ENCODE peak calls at places on chromosomes 13 and 19, in five cellular contexts. I is testis, E is colonic mucosa, G is GM10248, W is RWPE1. U is an unnamed sample.

GRCh38 chr19:54532528-54532927 is 29.9 kb downstream of the LAIR2 start:
- DNase-seq in E (no peak), I (no peak), W (no peak), G (no peak), U (no peak)

GRCh38 chr19:43625918-43626579 is 6.6 kb upstream of the ZNF428 start:
- DNase-seq in G (peak), I (no peak), E (peak), W (peak), U (no peak)

GRCh38 chr19:18329035-18329376 is 6.1 kb upstream of the LSM4 start:
- DNase-seq in E (no peak), G (no peak), I (no peak), W (no peak), U (no peak)

GRCh38 chr13:21175656-21176194 is 627 bp downstream of the SKA3 start:
- DNase-seq in I (no peak), G (no peak), E (no peak), W (no peak), U (no peak)

GRCh38 chr13:35630551-35631275 is 154.2 kb upstream of the MAB21L1 start:
- DNase-seq in W (peak), I (peak), G (peak), E (no peak), U (no peak)

GRCh38 chr19:19482785-19483625 is 32.3 kb downstream of the TSSK6 start:
- DNase-seq in E (no peak), W (no peak), G (no peak), I (no peak), U (no peak)

GRCh38 chr19:17405250-17406038 is at the start of gene BST2:
- DNase-seq in I (peak), W (peak), E (peak), G (peak), U (peak)

GRCh38 chr13:18978447-18978846 is 203.2 kb downstream of the TUBA3C start:
- DNase-seq in I (peak), E (no peak), W (no peak), G (no peak), U (no peak)

GRCh38 chr13:113373811-113374485 is 10.0 kb upstream of the GRTP1 start:
- DNase-seq in E (no peak), G (no peak), W (no peak), I (no peak), U (no peak)

GRCh38 chr19:11203194-11204075 is 6.1 kb upstream of the KANK2 start:
- DNase-seq in G (peak), W (peak), I (peak), E (peak), U (peak)

GRCh38 chr19:39539165-39539518 is 819 bp downstream of the EID2 start:
- DNase-seq in I (no peak), W (peak), E (no peak), G (no peak), U (no peak)

GRCh38 chr13:28246891-28247290 is 108.5 kb downstream of the PAN3 start:
- DNase-seq in G (no peak), W (no peak), E (no peak), I (no peak), U (no peak)

GRCh38 chr19:867301-867793 is 7.9 kb downstream of the CFD start:
- DNase-seq in W (no peak), I (no peak), E (no peak), G (no peak), U (no peak)

GRCh38 chr13:100131863-100132574 is 43.1 kb downstream of the PCCA start:
- DNase-seq in E (no peak), I (no peak), W (peak), G (no peak), U (no peak)

GRCh38 chr13:46166947-46167610 is 14.9 kb downstream of the LCP1 start:
- DNase-seq in G (no peak), I (no peak), E (no peak), W (no peak), U (no peak)

GRCh38 chr19:42277821-42278809 is 9.1 kb downstream of the CIC start:
- DNase-seq in E (peak), G (no peak), W (peak), I (peak), U (no peak)

GRCh38 chr19:56071151-56071550 is 49.9 kb downstream of the ZNF787 start:
- DNase-seq in G (no peak), E (no peak), W (no peak), I (no peak), U (no peak)

GRCh38 chr13:63463782-63464610 is 2048.3 kb upstream of the PCDH20 start:
- DNase-seq in W (no peak), I (no peak), E (no peak), G (peak), U (no peak)

GRCh38 chr13:85806553-85807175 is 7.4 kb upstream of the SLITRK6 start:
- DNase-seq in W (peak), G (peak), I (no peak), E (no peak), U (no peak)

GRCh38 chr13:113852536-113853517 is 11.0 kb downstream of the GAS6 start:
- DNase-seq in E (peak), G (no peak), I (peak), W (no peak), U (no peak)

GRCh38 chr13:23160241-23161175 is 20.3 kb upstream of the SGCG start:
- DNase-seq in G (no peak), I (no peak), E (no peak), W (no peak), U (no peak)

GRCh38 chr13:83423361-83423760 is 458.9 kb downstream of the SLITRK1 start:
- DNase-seq in E (no peak), G (no peak), W (no peak), I (no peak), U (no peak)

DNA sequence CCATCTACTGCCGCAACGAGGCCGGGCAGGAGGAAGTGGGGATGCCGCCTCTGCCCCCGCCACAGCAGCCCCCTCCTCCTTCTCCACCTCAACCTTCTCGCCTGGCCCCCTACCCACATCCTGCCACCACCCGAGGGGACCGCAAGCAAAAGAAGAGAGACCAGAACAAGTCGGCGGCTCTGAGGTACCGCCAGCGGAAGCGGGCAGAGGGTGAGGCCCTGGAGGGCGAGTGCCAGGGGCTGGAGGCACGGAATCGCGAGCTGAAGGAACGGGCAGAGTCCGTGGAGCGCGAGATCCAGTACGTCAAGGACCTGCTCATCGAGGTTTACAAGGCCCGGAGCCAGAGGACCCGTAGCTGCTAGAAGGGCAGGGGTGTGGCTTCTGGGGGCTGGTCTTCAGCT is 3.4 kb upstream of the NUP62 start:
- DNase-seq in G (no peak), W (no peak), I (no peak), E (no peak), U (no peak)
- TF ChIP-seq CTCF in G (no peak), W (no peak), I (no peak), E (no peak), U (no peak)

DNA sequence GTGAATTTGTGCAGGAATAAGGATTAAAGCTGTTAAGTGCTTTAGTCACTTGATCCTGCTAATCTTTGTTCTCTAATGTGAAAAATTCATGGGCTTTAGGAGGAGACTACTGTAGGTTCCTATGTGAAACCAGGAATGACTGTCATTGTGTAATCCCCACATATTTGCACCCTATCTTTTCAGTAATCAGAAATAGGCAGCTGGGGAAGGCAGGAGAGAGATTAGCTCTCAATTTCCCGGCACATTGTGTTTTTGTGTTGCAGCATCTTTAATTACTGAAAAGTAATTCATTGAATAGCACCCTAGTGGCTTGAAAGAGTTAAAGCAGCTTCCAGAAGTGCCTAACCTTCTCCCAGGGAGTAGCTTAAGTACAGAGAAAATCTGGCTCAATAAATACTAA is 282.9 kb downstream of the OLFM4 start:
- DNase-seq in E (no peak), I (no peak), G (no peak), W (no peak), U (no peak)
- TF ChIP-seq CTCF in E (no peak), I (no peak), G (no peak), W (no peak), U (no peak)

GRCh38 chr13:53338760-53339159 is 310.1 kb downstream of the OLFM4 start:
- DNase-seq in I (no peak), E (no peak), G (no peak), W (no peak), U (no peak)
- TF ChIP-seq CTCF in I (peak), E (no peak), G (no peak), W (no peak), U (no peak)

GRCh38 chr13:65660696-65661095 is 1569.4 kb downstream of the PCDH9 start:
- DNase-seq in E (no peak), G (no peak), W (no peak), I (no peak), U (no peak)

GRCh38 chr13:65653548-65654078 is 1576.5 kb downstream of the PCDH9 start:
- DNase-seq in E (no peak), I (no peak), W (no peak), G (no peak), U (no peak)

DNA sequence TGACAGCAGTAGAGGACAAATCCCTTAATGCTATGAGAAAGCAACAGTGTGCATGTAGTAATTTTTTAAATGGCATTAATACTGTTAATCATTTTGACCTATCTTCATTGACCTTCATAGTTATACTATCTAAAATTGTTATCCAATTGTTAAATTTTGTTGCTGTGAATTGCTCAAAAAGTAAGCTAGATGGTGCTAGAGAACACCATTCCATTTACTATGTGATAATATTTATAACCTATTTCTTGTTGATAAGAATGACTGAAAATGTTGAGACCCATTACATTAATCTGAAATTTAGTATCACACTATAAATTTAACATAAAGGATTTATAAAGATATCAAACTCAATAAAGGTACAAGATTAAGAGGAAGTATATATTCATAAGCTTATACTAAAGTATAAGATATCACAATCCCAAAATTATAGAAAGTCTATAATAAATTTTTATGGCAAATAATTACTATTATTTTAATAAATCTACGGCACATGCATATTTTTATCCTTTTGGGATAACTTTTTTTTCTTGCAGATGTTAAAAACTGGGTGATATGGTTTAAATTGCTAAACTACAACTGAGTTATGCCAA is 1573.3 kb downstream of the PCDH9 start:
- DNase-seq in E (no peak), I (no peak), W (peak), G (no peak), U (no peak)
- TF ChIP-seq CTCF in E (peak), I (peak), W (peak), G (peak), U (no peak)

GRCh38 chr13:87280139-87280538 is 391.0 kb upstream of the SLITRK5 start:
- DNase-seq in I (no peak), G (no peak), E (no peak), W (no peak), U (no peak)
- TF ChIP-seq CTCF in I (no peak), G (no peak), E (no peak), W (no peak), U (no peak)

GRCh38 chr19:3591876-3592613 is 6.8 kb downstream of the GIPC3 start:
- DNase-seq in G (no peak), I (peak), E (no peak), W (no peak), U (no peak)

GRCh38 chr19:3590991-3591659 is 5.8 kb downstream of the GIPC3 start:
- DNase-seq in G (no peak), E (no peak), W (no peak), I (no peak), U (no peak)

GRCh38 chr19:3595521-3596061 is 10.3 kb downstream of the GIPC3 start:
- DNase-seq in G (no peak), I (no peak), W (no peak), E (no peak), U (no peak)

GRCh38 chr19:3589949-3590348 is 4.7 kb downstream of the GIPC3 start:
- DNase-seq in I (no peak), E (no peak), W (no peak), G (no peak), U (no peak)

GRCh38 chr19:3593156-3593555 is 7.9 kb downstream of the GIPC3 start:
- DNase-seq in I (no peak), G (no peak), E (no peak), W (no peak), U (no peak)
- TF ChIP-seq CTCF in I (no peak), G (no peak), E (no peak), W (no peak), U (no peak)

GRCh38 chr13:43146400-43146799 is 123.0 kb downstream of the DNAJC15 start:
- DNase-seq in I (no peak), E (no peak), W (no peak), G (no peak), U (no peak)
- TF ChIP-seq CTCF in I (no peak), E (no peak), W (no peak), G (no peak), U (no peak)

DNA sequence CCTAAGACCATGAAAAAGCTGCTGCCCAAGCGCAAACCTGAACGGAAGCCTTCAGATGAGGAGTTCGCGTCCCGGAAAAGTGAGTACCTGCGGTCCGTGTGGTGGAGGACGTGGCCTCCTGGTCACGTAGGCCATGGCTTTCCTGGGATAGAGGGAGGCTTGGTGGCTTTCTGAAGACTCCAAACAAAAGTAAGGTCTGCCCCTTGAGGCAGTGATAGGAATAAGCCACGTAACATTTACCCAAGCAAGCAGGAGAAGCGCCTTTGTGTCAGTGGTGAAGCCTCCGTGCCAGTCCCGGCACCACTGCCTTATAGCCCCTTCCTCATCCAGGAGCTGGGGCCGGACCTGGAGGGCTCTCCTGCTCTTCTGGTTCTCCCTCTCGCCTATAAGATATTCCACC is 34.3 kb upstream of the TEX29 start:
- DNase-seq in I (no peak), G (no peak), E (no peak), W (no peak), U (no peak)
- TF ChIP-seq CTCF in I (no peak), G (no peak), E (no peak), W (no peak), U (no peak)

GRCh38 chr19:57578487-57579205 is at the start of gene ZNF416:
- DNase-seq in G (peak), W (peak), I (peak), E (peak), U (peak)
- TF ChIP-seq CTCF in G (peak), W (no peak), I (no peak), E (no peak), U (no peak)

GRCh38 chr13:50387124-50387581 is 371.9 kb downstream of the KCNRG start:
- DNase-seq in G (peak), I (peak), E (peak), W (no peak), U (peak)
- TF ChIP-seq CTCF in G (peak), I (no peak), E (peak), W (no peak), U (no peak)